ENCODE peak calls at places on chromosomes 3 and 15, in five cellular contexts. Q is neural crest cell, C is cardiac muscle cell, F is WERI-Rb-1, M is AG10803. U is an unnamed sample.

GRCh38 chr3:145490088-145491055 is 670.6 kb downstream of the PLOD2 start:
- DNase-seq in M (no peak), Q (no peak), C (no peak), F (no peak), U (no peak)

GRCh38 chr15:82545002-82545401 is 4.7 kb upstream of the RPS17 start:
- DNase-seq in Q (no peak), C (no peak), M (no peak), F (no peak), U (no peak)

GRCh38 chr3:39378092-39378491 is 5.1 kb upstream of the SLC25A38 start:
- DNase-seq in Q (peak), F (peak), M (peak), C (peak), U (peak)

GRCh38 chr3:44323341-44323955 is 15.1 kb upstream of the TCAIM start:
- DNase-seq in Q (peak), F (peak), C (peak), M (peak), U (peak)

GRCh38 chr3:18194431-18194830 is 230.7 kb downstream of the SATB1 start:
- DNase-seq in M (peak), F (no peak), C (peak), Q (no peak), U (no peak)

GRCh38 chr15:70185251-70185711 is 87.6 kb upstream of the TLE3 start:
- DNase-seq in M (no peak), F (peak), C (peak), Q (no peak), U (no peak)

GRCh38 chr3:197466586-197467399 is 89.0 kb downstream of the BDH1 start:
- DNase-seq in F (peak), Q (no peak), M (peak), C (peak), U (no peak)

GRCh38 chr3:106610362-106610997 is 741.7 kb upstream of the CBLB start:
- DNase-seq in M (peak), Q (no peak), F (no peak), C (no peak), U (peak)

GRCh38 chr3:134590766-134591165 is 60.1 kb downstream of the KY start:
- DNase-seq in Q (no peak), F (no peak), M (peak), C (no peak), U (no peak)

GRCh38 chr3:129908417-129908816 is 14.9 kb upstream of the TMCC1 start:
- DNase-seq in M (no peak), F (no peak), C (no peak), Q (no peak), U (peak)

GRCh38 chr3:182597621-182598041 is 195.7 kb upstream of the ATP11B start:
- DNase-seq in F (no peak), M (no peak), C (no peak), Q (no peak), U (peak)

GRCh38 chr3:127590282-127590592 is 296 bp downstream of the TPRA1 start:
- DNase-seq in F (no peak), M (no peak), C (no peak), Q (peak), U (no peak)

GRCh38 chr3:130384547-130384946 is 39.1 kb downstream of the COL6A5 start:
- DNase-seq in F (no peak), M (no peak), C (no peak), Q (no peak), U (no peak)

GRCh38 chr3:191414732-191415131 is 46.2 kb upstream of the PYDC2 start:
- DNase-seq in F (no peak), M (no peak), Q (no peak), C (no peak), U (no peak)

GRCh38 chr15:62895905-62896316 is 146.6 kb upstream of the TPM1 start:
- DNase-seq in Q (no peak), M (peak), F (no peak), C (peak), U (no peak)

GRCh38 chr3:105728913-105729312 is 139.9 kb downstream of the CBLB start:
- DNase-seq in M (no peak), C (no peak), Q (no peak), F (no peak), U (no peak)

GRCh38 chr15:58472821-58473581 is 41.2 kb downstream of the LIPC start:
- DNase-seq in C (peak), Q (no peak), F (no peak), M (no peak), U (no peak)

GRCh38 chr3:124396397-124396796 is 333.9 kb upstream of the UMPS start:
- DNase-seq in Q (no peak), C (no peak), F (no peak), M (no peak), U (no peak)

GRCh38 chr3:77795013-77795412 is 755.1 kb downstream of the ROBO2 start:
- DNase-seq in M (no peak), F (no peak), C (no peak), Q (no peak), U (no peak)

GRCh38 chr3:48830660-48831190 is 16.9 kb downstream of the PRKAR2A start:
- DNase-seq in F (no peak), Q (no peak), M (peak), C (no peak), U (no peak)

GRCh38 chr3:39879581-39879980 is 70.2 kb downstream of the MYRIP start:
- DNase-seq in C (no peak), Q (no peak), F (no peak), M (no peak), U (no peak)

GRCh38 chr15:86059851-86060250 is 19.8 kb upstream of the AGBL1 start:
- DNase-seq in C (no peak), F (no peak), Q (no peak), M (no peak), U (no peak)

GRCh38 chr3:107850681-107851080 is 240.2 kb downstream of the CD47 start:
- DNase-seq in F (no peak), M (no peak), C (no peak), Q (no peak), U (no peak)

GRCh38 chr3:191328963-191329653 is at the start of gene CCDC50:
- DNase-seq in Q (peak), C (peak), M (peak), F (peak), U (no peak)

GRCh38 chr15:101534376-101534970 is 45.0 kb upstream of the PCSK6 start:
- DNase-seq in Q (no peak), M (no peak), F (no peak), C (no peak), U (no peak)

GRCh38 chr15:45665261-45665660 is 30.4 kb downstream of the SQOR start:
- DNase-seq in C (no peak), M (peak), F (no peak), Q (no peak), U (no peak)

GRCh38 chr3:194043516-194043915 is 92.4 kb upstream of the HES1 start:
- DNase-seq in C (peak), F (no peak), M (peak), Q (no peak), U (no peak)

GRCh38 chr15:91142097-91142744 is 42.2 kb downstream of the SV2B start:
- DNase-seq in M (no peak), Q (no peak), C (peak), F (no peak), U (peak)

GRCh38 chr3:155495387-155495786 is 201.9 kb upstream of the STRIT1 start:
- DNase-seq in Q (no peak), M (peak), F (no peak), C (no peak), U (no peak)

GRCh38 chr3:16618721-16619120 is 13.5 kb upstream of the DAZL start:
- DNase-seq in M (peak), C (peak), F (no peak), Q (no peak), U (no peak)

GRCh38 chr3:175316799-175317198 is 457.7 kb downstream of the NAALADL2 start:
- DNase-seq in F (no peak), C (no peak), M (no peak), Q (no peak), U (no peak)

GRCh38 chr3:196397941-196398340 is 34.3 kb downstream of the UBXN7 start:
- DNase-seq in Q (no peak), M (no peak), C (no peak), F (no peak), U (no peak)

DNA sequence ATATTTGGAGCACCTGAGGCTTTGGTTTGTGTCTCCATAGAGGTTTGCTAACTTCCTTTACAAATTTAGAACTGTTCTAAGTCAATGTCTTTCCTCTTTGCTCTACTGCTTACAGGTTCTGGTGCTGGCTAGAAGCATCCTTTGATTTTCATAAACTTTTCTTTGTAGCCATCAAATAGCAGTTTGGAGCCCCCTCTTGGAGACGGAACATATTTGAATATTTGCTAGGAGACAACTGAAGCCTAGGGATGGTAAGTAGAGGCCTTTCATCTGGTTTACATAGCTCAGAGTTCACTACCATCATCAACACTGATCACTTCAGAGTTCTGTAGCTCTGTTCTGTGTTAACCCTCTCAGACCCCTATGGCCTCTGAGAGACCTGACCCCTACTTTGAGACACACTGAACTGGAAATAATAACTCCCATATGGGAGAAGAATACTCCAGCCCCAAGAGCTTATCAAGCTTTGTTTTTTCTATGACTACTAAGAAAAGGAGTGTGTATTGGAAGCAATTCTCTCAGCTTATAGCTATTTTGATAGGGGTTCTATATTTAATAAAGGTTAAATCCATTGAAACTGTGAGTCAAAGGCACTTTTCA is 420.4 kb downstream of the EPHA3 start:
- DNase-seq in Q (no peak), C (no peak), M (no peak), F (no peak), U (no peak)
- TF ChIP-seq CTCF in Q (no peak), C (no peak), M (no peak), F (no peak), U (no peak)

DNA sequence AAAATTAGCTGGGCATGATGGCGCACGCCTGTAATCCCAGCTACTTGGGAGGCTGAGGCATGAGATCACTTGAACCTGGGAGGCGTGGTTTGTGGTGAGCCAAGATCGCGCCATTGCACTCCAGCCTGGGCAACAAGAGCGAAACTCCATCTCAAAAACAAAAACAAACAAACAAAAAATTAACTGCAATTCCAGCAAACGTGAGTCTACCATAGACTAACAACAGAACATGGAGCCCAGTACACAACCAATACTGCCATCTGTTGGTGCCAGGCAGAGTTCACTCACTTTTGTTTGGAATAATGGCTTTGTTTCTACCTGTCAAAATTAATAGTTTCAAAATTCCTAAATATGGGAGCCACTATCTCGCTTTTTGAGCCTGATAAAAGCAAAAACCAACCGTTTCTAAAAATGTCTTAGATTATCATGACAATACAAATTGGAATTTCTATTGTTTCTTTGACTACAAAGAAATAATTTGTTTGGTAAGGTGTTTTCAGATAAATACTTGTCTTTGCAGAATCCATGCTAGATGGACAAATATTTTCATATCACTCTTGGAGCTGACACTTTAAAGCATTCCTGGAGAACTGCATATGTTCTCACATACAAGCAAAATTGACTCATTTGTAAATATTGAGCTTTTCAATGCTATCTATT is 45.0 kb downstream of the GPR176 start:
- DNase-seq in M (peak), C (peak), Q (peak), F (peak), U (peak)
- TF ChIP-seq CTCF in M (peak), C (peak), Q (peak), F (peak), U (peak)

DNA sequence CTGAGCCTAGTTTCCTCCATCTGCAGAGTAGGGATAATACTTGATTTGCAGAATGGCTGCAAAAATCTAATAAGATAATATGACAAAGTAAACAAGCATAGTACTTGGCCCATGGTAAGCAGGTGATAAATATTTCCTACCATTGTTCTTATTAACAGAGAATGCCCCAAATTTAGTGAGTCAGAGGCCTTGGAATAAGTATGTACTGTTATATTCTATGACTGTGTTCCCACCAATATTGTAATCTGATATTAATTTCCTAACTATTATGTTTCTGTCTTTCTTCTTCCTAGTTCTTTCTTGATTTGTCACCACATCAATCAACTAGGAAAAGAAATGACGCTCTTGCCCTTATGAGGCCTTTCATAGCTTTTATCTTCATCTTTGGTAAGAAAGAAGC is 178.4 kb upstream of the SLC2A2 start:
- DNase-seq in F (no peak), C (no peak), Q (no peak), M (no peak), U (no peak)
- TF ChIP-seq CTCF in F (no peak), C (no peak), Q (no peak), M (no peak), U (no peak)

GRCh38 chr3:7410782-7411181 is 549.9 kb downstream of the GRM7 start:
- DNase-seq in Q (no peak), M (no peak), F (no peak), C (peak), U (no peak)
- TF ChIP-seq CTCF in Q (no peak), M (no peak), F (peak), C (no peak), U (no peak)

GRCh38 chr15:89334510-89335288 is at the start of gene POLG:
- DNase-seq in Q (peak), C (peak), F (peak), M (peak), U (peak)
- TF ChIP-seq CTCF in Q (no peak), C (no peak), F (no peak), M (no peak), U (no peak)

GRCh38 chr3:22862111-22862510 is 341.0 kb upstream of the UBE2E2 start:
- DNase-seq in F (no peak), M (no peak), C (no peak), Q (no peak), U (no peak)
- TF ChIP-seq CTCF in F (no peak), M (no peak), C (no peak), Q (peak), U (no peak)